ENCODE peak calls at places on chromosomes 13 and 19, in five cellular contexts. A, F, T, V and Q are unnamed samples.

GRCh38 chr19:58218899-58219298 is 9.8 kb upstream of the ZNF544 start:
- DNase-seq in A (no peak), T (no peak), F (peak), V (no peak), Q (no peak)

GRCh38 chr19:1063030-1063908 is 3.7 kb upstream of the ARHGAP45 start:
- DNase-seq in V (no peak), T (peak), A (no peak), F (no peak), Q (no peak)

GRCh38 chr13:36919206-36919832 is 719 bp downstream of the SMAD9 start:
- DNase-seq in V (peak), A (peak), T (peak), F (peak), Q (peak)

GRCh38 chr13:102974574-102975195 is 91.5 kb downstream of the SLC10A2 start:
- DNase-seq in F (no peak), T (no peak), V (no peak), A (no peak), Q (no peak)

GRCh38 chr13:24511019-24511823 is 1.4 kb downstream of the PARP4 start:
- DNase-seq in A (no peak), T (peak), V (no peak), F (peak), Q (no peak)

GRCh38 chr19:52398091-52398461 is 427 bp downstream of the ZNF528 start:
- DNase-seq in T (no peak), A (peak), F (no peak), V (no peak), Q (no peak)

GRCh38 chr13:114069376-114070097 is 62.9 kb downstream of the RASA3 start:
- DNase-seq in A (no peak), F (no peak), T (no peak), V (no peak), Q (no peak)

GRCh38 chr19:4374451-4375163 is 25.7 kb downstream of the SH3GL1 start:
- DNase-seq in A (peak), F (no peak), T (no peak), V (peak), Q (peak)

GRCh38 chr13:110756268-110756667 is 42.8 kb downstream of the ING1 start:
- DNase-seq in F (no peak), T (no peak), V (no peak), A (no peak), Q (no peak)

GRCh38 chr19:47863514-47863936 is 4.5 kb downstream of the TPRX2 start:
- DNase-seq in T (peak), A (peak), V (peak), F (peak), Q (peak)

GRCh38 chr13:113049521-113049941 is 56.1 kb upstream of the F7 start:
- DNase-seq in T (no peak), F (no peak), A (peak), V (no peak), Q (no peak)

GRCh38 chr19:38114651-38115050 is 109.4 kb downstream of the DPF1 start:
- DNase-seq in A (no peak), F (no peak), T (no peak), V (no peak), Q (no peak)

GRCh38 chr19:40599331-40600085 is 1.7 kb upstream of the LTBP4 start:
- DNase-seq in F (peak), A (peak), T (no peak), V (no peak), Q (no peak)

GRCh38 chr19:55504252-55504603 is 16.0 kb downstream of the SSC5D start:
- DNase-seq in V (no peak), A (no peak), T (no peak), F (no peak), Q (no peak)

GRCh38 chr19:41325947-41326706 is 16.2 kb downstream of the CCDC97 start:
- DNase-seq in A (no peak), T (peak), V (no peak), F (no peak), Q (no peak)

GRCh38 chr13:113917523-113918371 is 53.9 kb upstream of the GAS6 start:
- DNase-seq in A (no peak), T (no peak), V (no peak), F (no peak), Q (peak)

GRCh38 chr19:36436531-36436930 is 18.1 kb upstream of the ZFP82 start:
- DNase-seq in V (no peak), T (peak), F (no peak), A (no peak), Q (no peak)

GRCh38 chr19:19155495-19156219 is 14.4 kb downstream of the MEF2B start:
- DNase-seq in F (no peak), V (no peak), A (no peak), T (peak), Q (no peak)

GRCh38 chr19:54804101-54804500 is 691 bp downstream of the KIR2DL4 start:
- DNase-seq in F (no peak), A (no peak), T (no peak), V (no peak), Q (no peak)

GRCh38 chr19:58279042-58279924 is 528 bp downstream of the ZNF8 start:
- DNase-seq in V (peak), F (peak), T (peak), A (peak), Q (peak)

GRCh38 chr13:79742923-79743322 is 262.0 kb downstream of the NDFIP2 start:
- DNase-seq in V (no peak), F (no peak), A (no peak), T (no peak), Q (no peak)

GRCh38 chr13:21443171-21443570 is 15.9 kb downstream of the ZDHHC20 start:
- DNase-seq in T (no peak), A (no peak), F (no peak), V (no peak), Q (no peak)

GRCh38 chr13:112657850-112658445 is 31.9 kb upstream of the ATP11A start:
- DNase-seq in A (no peak), T (no peak), V (no peak), F (peak), Q (no peak)

GRCh38 chr13:106161186-106161585 is 374.3 kb downstream of the EFNB2 start:
- DNase-seq in T (no peak), V (no peak), F (no peak), A (no peak), Q (no peak)

GRCh38 chr13:112106467-112107141 is 39.7 kb downstream of the SOX1 start:
- DNase-seq in F (no peak), V (no peak), T (no peak), A (no peak), Q (peak)

GRCh38 chr19:5850189-5850588 is 1.1 kb downstream of the FUT3 start:
- DNase-seq in F (no peak), V (no peak), A (no peak), T (no peak), Q (no peak)

GRCh38 chr19:42846597-42846996 is 32.9 kb downstream of the PSG1 start:
- DNase-seq in V (no peak), A (no peak), F (no peak), T (no peak), Q (no peak)

GRCh38 chr19:4234862-4235201 is 5.5 kb downstream of the EBI3 start:
- DNase-seq in A (no peak), V (no peak), F (no peak), T (no peak), Q (no peak)

GRCh38 chr19:13115936-13116281 is 631 bp downstream of the TRMT1 start:
- DNase-seq in A (no peak), V (no peak), F (no peak), T (no peak), Q (no peak)

GRCh38 chr19:2040647-2041435 is 10.2 kb downstream of the MKNK2 start:
- DNase-seq in V (no peak), A (no peak), F (no peak), T (no peak), Q (no peak)

GRCh38 chr13:95509521-95510315 is 42.8 kb upstream of the CLDN10 start:
- DNase-seq in A (no peak), V (no peak), T (no peak), F (peak), Q (no peak)

GRCh38 chr13:112911285-112911701 is 57.7 kb upstream of the MCF2L start:
- DNase-seq in T (no peak), V (no peak), F (no peak), A (no peak), Q (no peak)

DNA sequence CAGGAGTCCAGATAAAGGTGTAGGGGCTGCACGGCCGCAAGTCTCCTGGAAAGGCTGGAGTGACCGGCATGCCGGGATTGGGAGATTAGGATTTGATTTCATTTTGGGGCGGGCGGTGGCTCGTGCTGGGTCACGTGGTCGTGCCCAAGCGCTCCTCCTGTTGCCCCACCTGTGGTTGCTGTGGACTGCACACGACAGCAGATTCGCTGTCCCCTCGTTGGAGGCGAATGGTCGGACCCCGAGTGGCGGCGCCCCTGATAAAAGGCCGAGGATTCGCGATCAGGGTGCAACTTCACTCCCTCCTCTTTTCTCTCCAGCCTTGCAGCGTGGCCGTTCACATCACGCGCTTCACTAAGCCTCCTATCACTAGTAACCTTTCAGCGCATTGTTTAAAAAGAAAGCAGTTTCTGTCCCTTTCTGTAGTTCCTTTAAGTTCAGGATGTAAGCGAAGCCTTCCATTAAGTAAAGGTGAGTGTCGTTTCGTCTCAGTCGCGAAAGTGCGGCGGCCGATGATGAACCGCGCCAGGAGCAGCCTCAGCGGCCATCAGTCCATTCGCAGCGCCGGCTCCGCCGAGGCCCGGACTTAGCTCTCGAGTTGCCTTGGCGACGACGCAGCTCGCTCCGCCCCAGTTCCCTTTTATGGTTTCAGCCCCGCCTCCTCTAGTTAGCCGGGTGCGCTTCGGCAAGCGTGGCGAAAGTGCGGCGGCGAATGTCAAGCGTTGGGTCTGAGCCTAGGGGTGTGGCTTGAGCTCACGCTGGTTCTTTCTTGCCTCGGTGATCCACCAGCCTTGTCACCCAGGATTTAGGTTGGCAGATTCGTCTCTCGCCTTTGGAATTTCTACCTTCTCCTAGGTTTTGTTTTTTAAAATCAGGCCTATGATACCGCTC is 1.7 kb upstream of the PPP1R37 start:
- DNase-seq in A (peak), V (peak), T (peak), F (peak), Q (peak)
- TF ChIP-seq CTCF in A (no peak), V (no peak), T (no peak), F (no peak), Q (no peak)

GRCh38 chr13:59547950-59548349 is 615.8 kb downstream of the DIAPH3 start:
- DNase-seq in F (no peak), V (no peak), A (no peak), T (no peak), Q (no peak)
- TF ChIP-seq CTCF in F (peak), V (no peak), A (no peak), T (no peak), Q (no peak)

GRCh38 chr13:81293594-81294164 is 952.8 kb upstream of the SPRY2 start:
- DNase-seq in F (no peak), V (no peak), T (no peak), A (no peak), Q (no peak)

GRCh38 chr13:81295177-81295576 is 954.3 kb upstream of the SPRY2 start:
- DNase-seq in F (no peak), V (no peak), T (no peak), A (no peak), Q (no peak)
- TF ChIP-seq CTCF in F (no peak), V (no peak), T (no peak), A (no peak), Q (no peak)

DNA sequence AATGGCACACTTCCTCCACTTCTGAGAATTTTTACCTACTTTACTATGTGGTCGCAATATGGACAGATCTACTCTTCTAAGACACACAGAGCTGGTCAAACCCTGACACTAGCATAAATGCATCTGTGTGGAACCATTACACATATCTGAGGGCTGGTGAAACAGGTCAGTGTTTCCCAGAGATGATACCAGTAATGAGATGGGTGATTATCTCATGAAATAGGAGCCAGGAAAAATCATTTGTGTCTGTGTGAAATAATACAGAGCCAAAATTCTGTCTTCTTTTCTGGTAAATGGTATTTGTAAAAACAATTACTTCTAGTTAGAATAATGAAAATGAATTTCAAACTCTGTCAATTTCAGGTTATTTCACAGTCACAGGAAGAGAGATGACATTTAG is 71.6 kb upstream of the FARP1 start:
- DNase-seq in F (no peak), V (no peak), T (no peak), A (no peak), Q (no peak)
- TF ChIP-seq CTCF in F (no peak), V (no peak), T (no peak), A (no peak), Q (no peak)